ENCODE peak calls at places on chromosomes 5 and 9, in six cellular contexts. U, X, K, C, A and B are unnamed samples.

GRCh38 chr5:113038714-113039113 is 62.1 kb downstream of the DCP2 start:
- DNase-seq in X (no peak), K (no peak), C (no peak), U (no peak), A (no peak), B (no peak)

GRCh38 chr9:105858877-105859276 is 164.5 kb downstream of the TMEM38B start:
- DNase-seq in K (no peak), U (no peak), A (no peak), X (no peak), C (no peak), B (no peak)

GRCh38 chr9:7542648-7543165 is 256.9 kb downstream of the DMAC1 start:
- DNase-seq in U (no peak), X (no peak), K (no peak), C (no peak), A (no peak), B (no peak)

GRCh38 chr9:127202461-127203139 is 62.0 kb upstream of the GARNL3 start:
- DNase-seq in K (no peak), U (no peak), X (no peak), A (no peak), C (no peak), B (no peak)

GRCh38 chr9:128644452-128644851 is 12.2 kb downstream of the DYNC2I2 start:
- DNase-seq in K (no peak), X (no peak), A (no peak), C (no peak), U (no peak), B (no peak)

GRCh38 chr5:176875014-176875550 is 24.1 kb downstream of the HK3 start:
- DNase-seq in X (no peak), C (no peak), K (no peak), A (no peak), U (no peak), B (no peak)

GRCh38 chr9:87675906-87676515 is 49.9 kb upstream of the CTSL start:
- DNase-seq in U (no peak), C (no peak), X (no peak), A (no peak), K (no peak), B (no peak)

GRCh38 chr5:17224858-17225436 is 7.5 kb downstream of the BASP1 start:
- DNase-seq in X (peak; percentile 59), A (no peak), C (no peak), K (no peak), U (no peak), B (no peak)

GRCh38 chr5:75993638-75994037 is 89.5 kb upstream of the SV2C start:
- DNase-seq in U (no peak), K (no peak), X (no peak), A (no peak), C (no peak), B (no peak)

GRCh38 chr9:128587453-128587852 is 35.1 kb downstream of the SPTAN1 start:
- DNase-seq in U (no peak), A (no peak), K (no peak), C (no peak), X (peak; percentile 8), B (peak; percentile 13)

GRCh38 chr9:126327750-126328120 is 1.1 kb downstream of the MVB12B start:
- DNase-seq in U (no peak), C (no peak), A (no peak), X (no peak), K (no peak), B (no peak)

GRCh38 chr9:6765396-6765795 is 7.6 kb downstream of the KDM4C start:
- DNase-seq in A (no peak), C (no peak), K (no peak), X (no peak), U (no peak), B (no peak)

GRCh38 chr5:50623666-50624065 is 42.8 kb upstream of the PARP8 start:
- DNase-seq in A (no peak), U (no peak), X (no peak), C (no peak), K (no peak), B (no peak)

GRCh38 chr5:137921931-137922330 is 32.7 kb downstream of the PKD2L2 start:
- DNase-seq in U (no peak), X (no peak), C (no peak), K (no peak), A (no peak), B (no peak)

GRCh38 chr9:68777070-68777763 is 72.2 kb downstream of the PIP5K1B start:
- DNase-seq in K (no peak), A (no peak), C (no peak), X (no peak), U (no peak), B (no peak)

GRCh38 chr9:129888809-129889460 is 53.7 kb downstream of the USP20 start:
- DNase-seq in A (no peak), K (no peak), C (no peak), X (no peak), U (no peak), B (no peak)

GRCh38 chr5:142587354-142587965 is 98.4 kb downstream of the FGF1 start:
- DNase-seq in A (no peak), K (peak; percentile 15), C (peak; percentile 22), X (no peak), U (no peak), B (no peak)

GRCh38 chr5:110105692-110106091 is 416.0 kb downstream of the MAN2A1 start:
- DNase-seq in K (peak; percentile 79), C (no peak), A (no peak), U (no peak), X (no peak), B (no peak)

GRCh38 chr5:7991125-7991821 is 122.3 kb downstream of the MTRR start:
- DNase-seq in A (no peak), X (no peak), C (peak; percentile 43), K (no peak), U (no peak), B (no peak)

GRCh38 chr9:133202688-133203453 is 6.2 kb downstream of the OBP2B start:
- DNase-seq in A (no peak), X (no peak), K (no peak), U (no peak), C (no peak), B (no peak)

GRCh38 chr9:77486968-77487367 is 161.2 kb downstream of the GNA14 start:
- DNase-seq in X (no peak), C (no peak), U (no peak), K (no peak), A (no peak), B (no peak)

GRCh38 chr5:123425444-123425843 is 2.2 kb upstream of the CEP120 start:
- DNase-seq in K (no peak), U (no peak), A (no peak), C (no peak), X (no peak), B (no peak)

GRCh38 chr5:123434796-123435195 is 11.6 kb upstream of the CEP120 start:
- DNase-seq in K (no peak), A (no peak), C (no peak), U (no peak), X (no peak), B (no peak)

GRCh38 chr5:123429221-123429954 is 6.2 kb upstream of the CEP120 start:
- DNase-seq in X (no peak), A (no peak), C (no peak), U (no peak), K (no peak), B (no peak)

GRCh38 chr5:123428521-123429220 is 5.5 kb upstream of the CEP120 start:
- DNase-seq in X (no peak), U (no peak), K (peak; percentile 11), C (no peak), A (no peak), B (no peak)

GRCh38 chr5:123429993-123430392 is 6.8 kb upstream of the CEP120 start:
- DNase-seq in A (no peak), X (no peak), U (no peak), C (no peak), K (peak; percentile 44), B (no peak)
- TF ChIP-seq POLR2AphosphoS5 in A (no peak), X (no peak), U (no peak), C (no peak), K (no peak), B (no peak)

DNA sequence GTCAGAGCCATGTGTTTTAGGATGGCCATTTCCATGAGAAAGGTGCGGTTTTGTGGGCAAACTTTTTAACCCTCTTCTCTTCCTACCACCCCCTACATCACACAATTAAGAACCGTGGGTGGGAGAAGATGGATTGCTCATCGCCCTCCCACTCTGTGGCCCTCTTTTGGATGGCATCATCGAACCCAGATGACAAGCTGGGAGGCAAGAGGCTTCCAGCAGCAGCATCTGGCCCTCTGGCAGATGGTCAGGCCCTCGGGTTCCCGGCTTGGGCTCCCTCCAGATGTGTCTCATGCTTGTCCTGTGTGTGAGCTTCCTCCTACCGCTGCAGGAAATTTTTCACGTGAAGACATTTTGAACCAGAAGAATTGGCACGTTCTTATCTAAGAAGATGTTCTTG is 199.9 kb downstream of the EBF1 start:
- DNase-seq in C (no peak), K (no peak), X (no peak), U (no peak), A (no peak), B (no peak)
- TF ChIP-seq TAF1 in C (no peak), K (no peak), X (no peak), U (no peak), A (no peak), B (no peak)

DNA sequence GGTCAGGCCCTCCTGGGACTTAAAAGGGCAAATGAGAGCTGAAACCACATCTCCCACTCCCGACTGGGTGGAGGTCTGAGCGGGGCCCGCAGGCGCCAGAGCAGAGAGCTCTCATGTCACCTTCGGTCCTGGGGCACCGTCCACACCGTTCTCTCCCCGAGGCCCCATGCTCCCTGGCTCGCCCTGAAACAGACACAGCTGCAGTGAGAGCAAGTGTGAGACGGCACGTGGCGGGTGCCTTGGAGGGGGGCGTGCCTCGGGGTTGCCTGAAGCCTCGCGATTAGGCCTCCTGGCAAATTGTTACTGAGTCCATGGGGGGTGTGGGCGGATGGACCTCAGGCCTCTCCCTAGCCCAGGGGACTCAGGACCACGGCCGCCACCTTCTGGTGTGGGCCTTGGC is 24.1 kb upstream of the PHYKPL start:
- DNase-seq in A (no peak), K (no peak), U (no peak), X (no peak), C (peak; percentile 35), B (no peak)
- TF ChIP-seq POLR2A in A (no peak), K (no peak), U (no peak), X (no peak), C (no peak), B (no peak)

GRCh38 chr9:114806571-114806970 is 732 bp upstream of the TNFSF15 start:
- DNase-seq in X (no peak), C (no peak), A (no peak), U (no peak), K (no peak), B (no peak)

GRCh38 chr9:114803886-114804285 is 2.0 kb downstream of the TNFSF15 start:
- DNase-seq in K (no peak), C (no peak), U (no peak), X (no peak), A (no peak), B (no peak)

GRCh38 chr9:114803459-114803858 is 2.4 kb downstream of the TNFSF15 start:
- DNase-seq in U (no peak), K (no peak), X (no peak), A (no peak), C (no peak), B (no peak)

GRCh38 chr9:114805670-114806551 is at the start of gene TNFSF15:
- DNase-seq in A (peak; percentile 7), C (no peak), X (peak; percentile 43), K (peak; percentile 49), U (peak; percentile 15), B (peak; percentile 7)

DNA sequence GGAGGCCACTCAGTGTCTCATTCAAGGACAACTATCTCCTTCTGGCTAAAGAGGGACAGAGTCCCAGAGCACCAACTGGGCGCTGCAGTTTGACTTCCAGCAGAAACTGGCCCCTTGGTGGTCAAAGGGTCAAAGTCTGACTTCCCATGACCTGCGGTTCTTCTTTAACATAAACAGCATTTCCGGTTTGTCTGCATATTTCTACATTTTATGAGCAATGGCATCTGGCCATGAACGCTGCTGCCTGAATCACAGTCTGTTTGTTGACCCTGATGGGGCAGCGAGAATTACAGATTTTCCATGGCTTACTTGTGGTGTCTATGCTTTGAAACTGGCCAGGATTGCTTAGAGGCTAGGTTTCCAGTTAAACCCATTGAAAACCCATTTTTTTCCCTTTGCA is 1.3 kb downstream of the TNFSF15 start:
- DNase-seq in A (no peak), C (no peak), K (peak; percentile 50), X (no peak), U (no peak), B (no peak)
- TF ChIP-seq POLR2AphosphoS5 in A (no peak), C (no peak), K (no peak), X (no peak), U (no peak), B (no peak)